ENCODE peak calls at places on chromosome 20, in five cellular contexts. B is hepatic stellate cell; D is stimulated activated CD8-positive, alpha-beta memory T cell treated with anti-CD3 and anti-CD28 coated beads, Interleukin-4, amount 100 ng/mL, for 48 hours; S is fibroblast of pulmonary artery; W is foreskin fibroblast. N is an unnamed sample.

GRCh38 chr20:43665466-43666176 is 1.3 kb upstream of the MYBL2 start:
- DNase-seq in D (no peak), B (no peak), W (no peak), S (no peak), N (no peak)

GRCh38 chr20:1816384-1817381 is 78.5 kb upstream of the SIRPA start:
- DNase-seq in D (no peak), B (no peak), S (peak; percentile 85), W (peak; percentile 89), N (no peak)

GRCh38 chr20:46013826-46014516 is 5.3 kb downstream of the MMP9 start:
- DNase-seq in S (peak; percentile 51), D (peak; percentile 85), W (peak; percentile 67), B (peak; percentile 57), N (peak; percentile 73)

GRCh38 chr20:17617868-17618672 is 48.2 kb downstream of the DSTN start:
- DNase-seq in B (peak; percentile 6), S (no peak), W (no peak), D (no peak), N (peak; percentile 31)

GRCh38 chr20:11380283-11380682 is 537.4 kb upstream of the BTBD3 start:
- DNase-seq in B (no peak), S (no peak), W (no peak), D (no peak), N (no peak)

GRCh38 chr20:7879883-7880282 is 60.4 kb downstream of the HAO1 start:
- DNase-seq in B (peak; percentile 3), W (peak; percentile 75), S (peak; percentile 39), D (no peak), N (no peak)

GRCh38 chr20:51084598-51084997 is 61.7 kb upstream of the KCNG1 start:
- DNase-seq in W (no peak), S (no peak), B (no peak), D (no peak), N (no peak)

GRCh38 chr20:44803383-44803941 is 6.9 kb downstream of the RIMS4 start:
- DNase-seq in W (no peak), S (no peak), B (no peak), D (no peak), N (no peak)

GRCh38 chr20:63287697-63288580 is 5.0 kb upstream of the COL20A1 start:
- DNase-seq in B (no peak), W (no peak), D (no peak), S (no peak), N (no peak)

GRCh38 chr20:47066484-47067270 is 172.0 kb downstream of the EYA2 start:
- DNase-seq in B (peak; percentile 12), D (no peak), S (peak; percentile 5), W (peak; percentile 53), N (no peak)

GRCh38 chr20:47466193-47466592 is 35.5 kb upstream of the NCOA3 start:
- DNase-seq in S (no peak), W (peak; percentile 73), D (no peak), B (no peak), N (no peak)

GRCh38 chr20:19973920-19974620 is 43.1 kb upstream of the NAA20 start:
- DNase-seq in W (peak; percentile 88), B (peak; percentile 73), D (no peak), S (peak; percentile 85), N (no peak)

GRCh38 chr20:3686867-3687321 is 5.1 kb upstream of the ADAM33 start:
- DNase-seq in W (peak; percentile 95), B (peak; percentile 87), S (peak; percentile 94), D (no peak), N (no peak)

GRCh38 chr20:41133709-41134361 is 3.5 kb upstream of the PLCG1 start:
- DNase-seq in B (no peak), D (peak; percentile 63), W (no peak), S (no peak), N (peak; percentile 54)

GRCh38 chr20:58555078-58555765 is 40.0 kb upstream of the APCDD1L start:
- DNase-seq in W (peak; percentile 85), S (peak; percentile 79), B (peak; percentile 75), D (no peak), N (no peak)

GRCh38 chr20:50237349-50237748 is 46.7 kb downstream of the CEBPB start:
- DNase-seq in B (no peak), S (no peak), D (no peak), W (no peak), N (no peak)

GRCh38 chr20:58264271-58264670 is 35.8 kb upstream of the ANKRD60 start:
- DNase-seq in W (no peak), D (no peak), B (no peak), S (no peak), N (no peak)

GRCh38 chr20:23569570-23569969 is 1.3 kb upstream of the CST9L start:
- DNase-seq in S (no peak), B (no peak), W (no peak), D (no peak), N (no peak)

GRCh38 chr20:30286157-30286556 is 971.3 kb upstream of the DEFB115 start:
- DNase-seq in S (no peak), W (no peak), B (no peak), D (no peak), N (no peak)

GRCh38 chr20:37503256-37503927 is 17.7 kb upstream of the NNAT start:
- DNase-seq in D (no peak), W (no peak), B (no peak), S (no peak), N (no peak)